ENCODE peak calls at places on chromosome 9, in seven cellular contexts. P is stimulated activated naive CD8-positive, alpha-beta T cell treated with anti-CD3 and anti-CD28 coated beads, Interleukin-15, amount 100 ng/mL, for 72 hours; V is stimulated activated CD4-positive, alpha-beta T cell treated with anti-CD3 and anti-CD28 coated beads, TNF-alpha, amount 100 ng/mL, for 48 hours; S is GM03348; M is activated CD8-positive, alpha-beta memory T cell treated with anti-CD3 and anti-CD28 coated beads for 4 hours; D is colonic mucosa; R is MV-4-11. J is an unnamed sample.

GRCh38 chr9:116288658-116289057 is 135.1 kb downstream of the PAPPA start:
- DNase-seq in P (no peak), V (no peak), S (peak), M (no peak), D (no peak), R (no peak), J (peak)

GRCh38 chr9:76662476-76663281 is 101.6 kb upstream of the PCA3 start:
- DNase-seq in P (no peak), V (no peak), S (no peak), M (no peak), D (no peak), R (peak), J (no peak)

GRCh38 chr9:104923289-104923688 is 4.7 kb downstream of the ABCA1 start:
- DNase-seq in P (no peak), V (no peak), S (peak), M (no peak), D (no peak), R (no peak), J (no peak)

GRCh38 chr9:26266111-26266791 is 588.0 kb upstream of the TUSC1 start:
- DNase-seq in P (no peak), V (no peak), S (no peak), M (no peak), D (no peak), R (no peak), J (no peak)

GRCh38 chr9:86788456-86788855 is 158.8 kb downstream of the GAS1 start:
- DNase-seq in P (no peak), V (no peak), S (no peak), M (no peak), D (no peak), R (no peak), J (no peak)

GRCh38 chr9:135221951-135222631 is 134.6 kb downstream of the OLFM1 start:
- DNase-seq in P (no peak), V (no peak), S (no peak), M (no peak), D (no peak), R (no peak), J (no peak)

GRCh38 chr9:115118471-115119156 is 657 bp upstream of the TNC start:
- DNase-seq in P (no peak), V (no peak), S (peak), M (no peak), D (peak), R (peak), J (peak)

GRCh38 chr9:80503692-80504400 is 932.1 kb downstream of the TLE4 start:
- DNase-seq in P (no peak), V (no peak), S (no peak), M (no peak), D (no peak), R (no peak), J (no peak)

GRCh38 chr9:113587471-113588031 is 124.0 kb downstream of the RGS3 start:
- DNase-seq in P (no peak), V (no peak), S (no peak), M (no peak), D (no peak), R (no peak), J (no peak)

GRCh38 chr9:129834489-129835127 is 467 bp downstream of the C9orf78 start:
- DNase-seq in P (no peak), V (no peak), S (peak), M (no peak), D (peak), R (peak), J (no peak)

J was measured in HFFc6.